ENCODE peak calls at places on chromosomes 2 and 18, in four cellular contexts. G, Z, Q and M are unnamed samples.

GRCh38 chr2:3280683-3281520 is 96.7 kb downstream of the EIPR1 start:
- DNase-seq in G (peak), Z (no peak), Q (no peak), M (no peak)

GRCh38 chr2:241850544-241851324 is 8.0 kb downstream of the PDCD1 start:
- DNase-seq in G (no peak), Z (no peak), Q (no peak), M (no peak)

GRCh38 chr2:36380624-36381481 is 25.3 kb downstream of the CRIM1 start:
- DNase-seq in G (peak), Z (no peak), Q (no peak), M (peak)

GRCh38 chr2:232875256-232876070 is 5.4 kb downstream of the SNORC start:
- DNase-seq in G (peak), Z (peak), Q (no peak), M (peak)

GRCh38 chr18:3875376-3875775 is 425.4 kb downstream of the TGIF1 start:
- DNase-seq in G (no peak), Z (no peak), Q (no peak), M (no peak)

GRCh38 chr2:150327546-150328495 is 159.6 kb downstream of the RND3 start:
- DNase-seq in G (no peak), Z (no peak), Q (no peak), M (no peak)

GRCh38 chr2:25362564-25363145 is 20.9 kb upstream of the DNMT3A start:
- DNase-seq in G (no peak), Z (peak), Q (no peak), M (peak)

GRCh38 chr2:177692828-177693269 is 300.3 kb downstream of the AGPS start:
- DNase-seq in G (no peak), Z (no peak), Q (no peak), M (no peak)

GRCh38 chr18:76640438-76640837 is 145.4 kb upstream of the ZNF516 start:
- DNase-seq in G (no peak), Z (no peak), Q (no peak), M (no peak)

GRCh38 chr2:160427629-160428424 is 65.8 kb downstream of the RBMS1 start:
- DNase-seq in G (no peak), Z (no peak), Q (no peak), M (peak)

GRCh38 chr2:46493971-46494250 is 14.5 kb downstream of the TMEM247 start:
- DNase-seq in G (no peak), Z (no peak), Q (no peak), M (no peak)

GRCh38 chr2:31372097-31372496 is 42.4 kb downstream of the XDH start:
- DNase-seq in G (no peak), Z (no peak), Q (no peak), M (no peak)

GRCh38 chr2:99747842-99748241 is 258.0 kb upstream of the REV1 start:
- DNase-seq in G (no peak), Z (no peak), Q (no peak), M (no peak)

GRCh38 chr2:152730591-152731333 is 12.3 kb downstream of the ARL6IP6 start:
- DNase-seq in G (no peak), Z (no peak), Q (no peak), M (peak)

GRCh38 chr2:65465124-65465523 is 32.7 kb upstream of the SPRED2 start:
- DNase-seq in G (no peak), Z (no peak), Q (no peak), M (no peak)

GRCh38 chr2:44836174-44836573 is 105.3 kb upstream of the SIX3 start:
- DNase-seq in G (no peak), Z (no peak), Q (no peak), M (no peak)

GRCh38 chr2:199273043-199273647 is 184.6 kb downstream of the SATB2 start:
- DNase-seq in G (no peak), Z (no peak), Q (no peak), M (no peak)

GRCh38 chr2:18829976-18830375 is 240.6 kb upstream of the NT5C1B start:
- DNase-seq in G (no peak), Z (no peak), Q (no peak), M (no peak)

GRCh38 chr18:44602845-44603244 is 77.8 kb upstream of the SETBP1 start:
- DNase-seq in G (no peak), Z (no peak), Q (no peak), M (no peak)

GRCh38 chr2:37084797-37085196 is 479 bp downstream of the GPATCH11 start:
- DNase-seq in G (no peak), Z (no peak), Q (no peak), M (no peak)

GRCh38 chr2:19120181-19120580 is 238.2 kb downstream of the OSR1 start:
- DNase-seq in G (no peak), Z (no peak), Q (no peak), M (no peak)

GRCh38 chr2:121173112-121173511 is 111.9 kb downstream of the TFCP2L1 start:
- DNase-seq in G (no peak), Z (no peak), Q (no peak), M (no peak)

GRCh38 chr2:58595714-58596113 is 354.6 kb upstream of the FANCL start:
- DNase-seq in G (no peak), Z (no peak), Q (no peak), M (no peak)

GRCh38 chr2:231563378-231563961 is 29.2 kb upstream of the TEX44 start:
- DNase-seq in G (no peak), Z (peak), Q (peak), M (peak)

GRCh38 chr2:164430166-164430783 is 191.0 kb downstream of the GRB14 start:
- DNase-seq in G (no peak), Z (no peak), Q (peak), M (no peak)

GRCh38 chr2:233481368-233482142 is 85.0 kb downstream of the USP40 start:
- DNase-seq in G (no peak), Z (no peak), Q (no peak), M (no peak)

GRCh38 chr2:38074775-38075435 is 1.0 kb downstream of the CYP1B1 start:
- DNase-seq in G (peak), Z (no peak), Q (no peak), M (no peak)

GRCh38 chr2:102436284-102436683 is 13.3 kb downstream of the IL18RAP start:
- DNase-seq in G (no peak), Z (no peak), Q (no peak), M (no peak)

GRCh38 chr2:144432014-144432413 is 87.9 kb downstream of the ZEB2 start:
- DNase-seq in G (no peak), Z (no peak), Q (no peak), M (no peak)
- H3K27ac ChIP-seq in G (no peak), Z (peak), Q (no peak), M (peak)

GRCh38 chr2:203711399-203711798 is 5.0 kb downstream of the CD28 start:
- DNase-seq in G (no peak), Z (no peak), Q (no peak), M (no peak)
- H3K27ac ChIP-seq in G (no peak), Z (no peak), Q (no peak), M (no peak)

GRCh38 chr2:42959993-42960834 is 167.8 kb upstream of the HAAO start:
- DNase-seq in G (peak), Z (no peak), Q (no peak), M (no peak)
- H3K27ac ChIP-seq in G (peak), Z (peak), Q (no peak), M (peak)

DNA sequence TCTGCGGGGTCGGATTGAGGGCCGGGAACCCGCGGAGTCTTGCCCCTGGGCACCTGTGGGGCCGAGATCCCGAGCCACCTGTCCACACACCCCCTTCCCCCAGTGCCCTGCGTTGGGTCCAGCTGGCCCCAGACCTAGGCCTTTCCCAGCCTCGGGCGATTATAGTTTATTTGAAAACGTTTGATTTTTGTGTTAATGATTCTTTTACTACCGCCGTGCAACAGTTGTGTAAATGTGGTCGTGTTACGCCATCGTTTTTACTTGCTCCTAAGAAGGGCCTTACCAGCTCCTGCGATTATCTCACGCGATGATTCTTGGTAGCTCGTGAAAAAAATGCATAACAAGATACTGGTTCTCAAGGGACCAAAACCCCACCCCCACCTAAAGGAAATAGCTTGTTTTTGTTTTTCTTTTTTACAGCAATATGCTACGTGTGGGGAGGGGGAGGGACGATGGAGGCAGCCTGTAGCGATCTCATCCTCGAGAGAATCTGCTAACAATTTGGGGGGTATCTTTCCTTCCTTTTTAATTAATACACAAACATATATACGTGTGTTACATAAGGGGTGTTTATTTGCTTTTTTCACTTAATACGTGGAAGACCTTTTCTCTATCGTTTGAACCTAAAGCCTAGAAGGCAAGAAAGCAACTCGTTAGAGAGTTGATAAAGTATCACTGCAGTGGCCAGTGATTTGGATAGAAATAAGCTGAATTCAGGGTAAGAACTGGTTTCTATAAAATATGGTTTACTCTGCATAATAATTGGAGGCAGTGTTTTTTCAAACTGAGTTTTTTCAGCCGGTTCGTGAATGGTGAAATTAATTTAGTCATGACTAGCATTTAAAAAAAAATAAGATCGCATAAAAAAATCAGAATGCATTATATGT is 1.1 kb downstream of the ZDBF2 start:
- DNase-seq in G (no peak), Z (no peak), Q (no peak), M (no peak)
- H3K27ac ChIP-seq in G (peak), Z (no peak), Q (no peak), M (peak)

GRCh38 chr18:7749510-7749981 is 182.4 kb downstream of the PTPRM start:
- DNase-seq in G (no peak), Z (no peak), Q (no peak), M (no peak)

GRCh38 chr18:7748252-7749000 is 181.3 kb downstream of the PTPRM start:
- DNase-seq in G (no peak), Z (no peak), Q (no peak), M (no peak)

GRCh38 chr18:7749001-7749391 is 181.9 kb downstream of the PTPRM start:
- DNase-seq in G (no peak), Z (no peak), Q (no peak), M (no peak)

GRCh38 chr18:7750966-7751365 is 183.8 kb downstream of the PTPRM start:
- DNase-seq in G (no peak), Z (no peak), Q (no peak), M (no peak)

DNA sequence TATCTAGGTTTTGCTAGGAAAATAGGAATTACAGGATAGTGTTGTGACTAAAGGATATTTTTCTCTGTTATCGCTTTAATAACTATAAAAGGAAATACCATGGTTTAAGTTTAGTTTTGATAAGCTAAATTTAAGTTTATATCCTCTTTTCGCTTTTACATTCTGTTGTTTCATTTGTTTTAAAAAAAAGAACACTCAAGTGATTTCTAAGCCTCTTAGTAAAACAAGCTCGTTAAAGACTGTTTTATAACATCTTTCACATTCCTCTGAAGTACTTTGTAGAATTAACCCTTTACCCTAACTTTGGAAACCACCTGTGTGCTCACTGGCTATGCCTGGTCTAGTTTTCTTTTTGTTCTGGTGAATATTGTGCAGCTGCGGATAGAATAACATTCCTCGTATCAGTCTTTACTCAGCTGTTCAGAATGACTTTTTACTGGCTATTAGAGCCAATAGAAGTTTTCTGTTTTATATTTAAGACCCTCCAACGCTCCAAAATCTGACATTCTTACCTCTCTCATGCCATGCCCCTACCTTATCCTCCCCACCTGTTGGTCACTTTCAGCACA is 183.1 kb downstream of the PTPRM start:
- DNase-seq in G (no peak), Z (no peak), Q (no peak), M (no peak)
- H3K27ac ChIP-seq in G (no peak), Z (no peak), Q (no peak), M (no peak)

GRCh38 chr2:28680657-28681056 is 71.0 kb upstream of the PPP1CB start:
- DNase-seq in G (no peak), Z (no peak), Q (no peak), M (no peak)

GRCh38 chr2:28684142-28684858 is 67.3 kb upstream of the PPP1CB start:
- DNase-seq in G (no peak), Z (no peak), Q (no peak), M (no peak)

GRCh38 chr2:28681216-28681981 is 70.2 kb upstream of the PPP1CB start:
- DNase-seq in G (no peak), Z (no peak), Q (no peak), M (no peak)

GRCh38 chr2:28687181-28687580 is 64.4 kb upstream of the PPP1CB start:
- DNase-seq in G (no peak), Z (no peak), Q (no peak), M (no peak)

GRCh38 chr2:28683100-28683706 is 68.4 kb upstream of the PPP1CB start:
- DNase-seq in G (peak), Z (no peak), Q (peak), M (peak)
- H3K27ac ChIP-seq in G (no peak), Z (no peak), Q (no peak), M (peak)

DNA sequence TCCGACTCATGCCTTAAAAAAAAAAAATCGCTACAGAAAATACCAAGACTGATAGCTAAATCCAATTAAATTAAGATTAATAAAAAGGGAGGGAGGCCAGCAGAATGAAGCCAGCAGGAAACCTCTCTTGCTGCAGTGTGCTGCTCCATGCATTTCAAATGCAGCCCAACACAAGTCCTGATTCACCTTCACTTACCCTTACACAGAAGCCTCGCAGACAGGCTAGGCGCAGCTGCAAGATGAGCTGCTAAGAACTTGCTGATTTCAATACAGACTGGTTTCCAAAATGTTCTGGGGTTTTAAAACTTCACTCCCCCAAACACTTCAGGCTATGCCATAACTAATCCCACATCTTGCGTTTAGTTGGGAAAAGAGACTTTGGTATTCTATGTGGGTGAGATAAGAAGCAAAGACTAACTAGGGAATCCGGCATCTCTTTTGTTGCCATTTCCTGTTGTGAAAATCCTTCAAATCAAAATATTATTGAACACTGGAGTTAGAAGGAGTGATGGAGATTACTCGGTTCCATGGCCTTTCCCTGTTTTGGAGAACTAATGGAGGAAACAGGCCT is 67.5 kb downstream of the CLHC1 start:
- DNase-seq in G (no peak), Z (no peak), Q (no peak), M (no peak)
- H3K27ac ChIP-seq in G (no peak), Z (peak), Q (no peak), M (peak)